ENCODE peak calls at places on chromosomes 2 and 18, in five cellular contexts. C is left lung, N is osteoblast, G is SK-N-SH, H is HFF-Myc. K is an unnamed sample.

GRCh38 chr2:61995059-61995458 is 89.6 kb downstream of the COMMD1 start:
- DNase-seq in H (no peak), N (no peak), G (no peak), C (no peak), K (no peak)

GRCh38 chr2:230762317-230762896 is 49.8 kb downstream of the CAB39 start:
- DNase-seq in N (no peak), H (no peak), C (no peak), G (peak), K (no peak)

GRCh38 chr2:153864022-153864421 is 7.7 kb upstream of the GALNT13 start:
- DNase-seq in G (no peak), N (no peak), H (no peak), C (no peak), K (no peak)

GRCh38 chr2:197125000-197125399 is 185.6 kb downstream of the ANKRD44 start:
- DNase-seq in N (peak), H (no peak), G (no peak), C (no peak), K (no peak)

GRCh38 chr18:6807504-6808257 is 78.2 kb downstream of the ARHGAP28 start:
- DNase-seq in H (peak), C (no peak), N (no peak), G (peak), K (no peak)

GRCh38 chr2:124081154-124081771 is 56.2 kb downstream of the CNTNAP5 start:
- DNase-seq in H (no peak), N (no peak), G (no peak), C (no peak), K (no peak)

GRCh38 chr18:51275712-51276473 is 78.4 kb upstream of the MEX3C start:
- DNase-seq in C (no peak), N (no peak), G (no peak), H (no peak), K (no peak)

GRCh38 chr2:179825494-179825893 is 35.9 kb downstream of the ZNF385B start:
- DNase-seq in C (no peak), N (no peak), G (no peak), H (no peak), K (no peak)

GRCh38 chr2:157771234-157771633 is 104.9 kb downstream of the ACVR1 start:
- DNase-seq in N (no peak), H (no peak), C (no peak), G (no peak), K (no peak)

GRCh38 chr2:70116936-70117554 is 29.8 kb downstream of the PCBP1 start:
- DNase-seq in H (no peak), C (no peak), N (no peak), G (no peak), K (no peak)

GRCh38 chr18:73782405-73782804 is 365.2 kb downstream of the FBXO15 start:
- DNase-seq in G (no peak), N (no peak), C (no peak), H (no peak), K (no peak)

GRCh38 chr2:226118471-226119429 is 680.9 kb downstream of the IRS1 start:
- DNase-seq in N (peak), C (peak), G (no peak), H (no peak), K (no peak)

GRCh38 chr18:28584726-28585125 is 407.8 kb upstream of the CDH2 start:
- DNase-seq in G (no peak), N (peak), C (no peak), H (peak), K (no peak)

GRCh38 chr2:8152392-8153257 is 529.2 kb upstream of the ID2 start:
- DNase-seq in C (no peak), H (no peak), N (no peak), G (no peak), K (no peak)

GRCh38 chr2:239467956-239468490 is 67.2 kb upstream of the HDAC4 start:
- DNase-seq in G (no peak), H (no peak), N (peak), C (no peak), K (no peak)

GRCh38 chr2:39664478-39664877 is 1.2 kb upstream of the TMEM178A start:
- DNase-seq in G (no peak), N (peak), C (no peak), H (no peak), K (no peak)

GRCh38 chr2:29759342-29759741 is 162.0 kb downstream of the ALK start:
- DNase-seq in G (no peak), H (no peak), N (no peak), C (no peak), K (no peak)

GRCh38 chr2:37882036-37882435 is 43.1 kb upstream of the RMDN2 start:
- DNase-seq in G (no peak), H (no peak), N (no peak), C (no peak), K (no peak)

GRCh38 chr2:118014492-118014824 is 588 bp upstream of the CCDC93 start:
- DNase-seq in N (peak), H (no peak), G (peak), C (no peak), K (no peak)

GRCh38 chr2:78606895-78607294 is 418.6 kb upstream of the REG3G start:
- DNase-seq in H (no peak), G (no peak), C (no peak), N (no peak), K (no peak)

GRCh38 chr2:121128741-121129659 is 156.0 kb downstream of the TFCP2L1 start:
- DNase-seq in G (no peak), C (no peak), N (no peak), H (peak), K (no peak)

GRCh38 chr2:29010946-29011649 is 30.0 kb downstream of the TOGARAM2 start:
- DNase-seq in H (no peak), N (peak), C (no peak), G (no peak), K (no peak)

GRCh38 chr18:79921984-79922965 is 29.2 kb downstream of the SLC66A2 start:
- DNase-seq in N (peak), H (no peak), C (no peak), G (no peak), K (no peak)

GRCh38 chr2:241232736-241233575 is 44.5 kb downstream of the ANO7 start:
- DNase-seq in H (no peak), G (no peak), N (peak), C (peak), K (no peak)

GRCh38 chr2:191758420-191759199 is 80.7 kb downstream of the NABP1 start:
- DNase-seq in G (peak), C (peak), N (peak), H (peak), K (peak)

GRCh38 chr2:110157153-110157793 is 41.7 kb upstream of the MALL start:
- DNase-seq in C (no peak), N (no peak), G (peak), H (peak), K (no peak)

GRCh38 chr2:209685963-209686362 is 85.7 kb upstream of the UNC80 start:
- DNase-seq in N (no peak), C (no peak), G (no peak), H (no peak), K (no peak)

GRCh38 chr2:206527153-206527552 is 83.8 kb downstream of the ADAM23 start:
- DNase-seq in G (no peak), N (no peak), C (no peak), H (no peak), K (no peak)

GRCh38 chr2:118837067-118837466 is 10.4 kb downstream of the EN1 start:
- DNase-seq in G (no peak), H (no peak), N (peak), C (no peak), K (no peak)

GRCh38 chr2:118851650-118852049 is 4.2 kb upstream of the EN1 start:
- DNase-seq in G (no peak), N (peak), H (no peak), C (no peak), K (no peak)

GRCh38 chr2:1751768-1752725 is 7.7 kb upstream of the PXDN start:
- DNase-seq in C (no peak), N (peak), G (no peak), H (no peak), K (no peak)

GRCh38 chr18:46369323-46369722 is 265.1 kb downstream of the HAUS1 start:
- DNase-seq in H (no peak), G (no peak), C (no peak), N (no peak), K (no peak)
- TF ChIP-seq CTCF in H (no peak), G (no peak), C (no peak), N (no peak), K (no peak)

GRCh38 chr2:73920577-73921545 is 5.8 kb upstream of the DGUOK start:
- DNase-seq in N (no peak), G (peak), H (no peak), C (peak), K (no peak)
- TF ChIP-seq CTCF in N (peak), G (peak), H (no peak), C (no peak), K (no peak)

DNA sequence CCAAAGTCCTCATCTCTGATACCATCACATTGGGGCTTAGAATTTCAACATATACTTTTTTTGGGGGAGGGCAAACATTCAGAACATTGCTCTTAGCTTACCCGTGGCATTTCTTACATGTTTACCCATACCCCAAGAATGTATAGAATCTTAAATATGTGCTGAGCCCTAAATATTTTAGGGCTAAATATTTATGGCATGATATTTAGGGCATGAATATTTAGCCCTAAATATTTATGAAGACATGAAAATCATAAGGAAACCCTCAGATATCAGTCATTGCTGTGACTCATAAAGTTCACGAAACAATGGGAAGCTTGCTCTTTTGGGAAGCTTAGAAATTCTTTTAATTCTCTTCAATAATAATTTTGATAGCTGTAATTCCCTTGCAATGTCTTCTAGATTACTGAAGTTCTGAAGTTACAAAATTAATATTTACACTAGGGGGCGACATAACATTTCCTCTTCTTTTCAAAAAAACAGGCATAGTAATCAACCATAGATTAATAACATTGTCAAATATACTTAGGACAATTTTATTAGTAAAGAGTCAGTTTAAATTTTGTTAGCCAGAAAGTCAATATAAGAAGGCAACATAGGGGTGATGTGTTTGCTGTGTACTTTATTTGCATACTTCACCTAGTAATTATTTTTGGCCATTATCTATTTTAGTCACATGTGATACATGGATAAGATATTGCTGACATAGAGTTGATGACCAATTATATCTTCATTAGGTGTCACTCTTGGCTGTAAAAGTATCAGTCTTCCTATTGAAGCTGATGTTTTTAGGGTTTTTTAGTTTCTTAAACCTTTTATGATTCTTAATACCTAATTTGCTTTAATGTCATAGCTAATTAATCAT is 13.1 kb downstream of the ZNF804A start:
- DNase-seq in H (no peak), N (no peak), G (peak), C (no peak), K (no peak)
- TF ChIP-seq CTCF in H (peak), N (peak), G (peak), C (peak), K (peak)

GRCh38 chr18:7872569-7872968 is 305.5 kb downstream of the PTPRM start:
- DNase-seq in H (peak), C (no peak), G (peak), N (peak), K (no peak)
- TF ChIP-seq CTCF in H (peak), C (no peak), G (peak), N (peak), K (no peak)

GRCh38 chr2:142165790-142166189 is 35.0 kb upstream of the LRP1B start:
- DNase-seq in C (no peak), N (no peak), G (peak), H (peak), K (no peak)
- TF ChIP-seq CTCF in C (no peak), N (no peak), G (peak), H (peak), K (no peak)